ENCODE peak calls at places on chromosomes 4 and X, in four cellular contexts. One of them, this sample, is unnamed.

GRCh38 chr4:128287159-128287870 is at the start of gene PGRMC2:
- DNase-seq in IMR-90: peak
- DNase-seq in mesenchymal stem cell: peak
- DNase-seq in trophoblast cell: no peak
- DNase-seq in this sample: peak

GRCh38 chr4:24395937-24396336 is 188.4 kb downstream of the DHX15 start:
- DNase-seq in trophoblast cell: peak
- DNase-seq in mesenchymal stem cell: no peak
- DNase-seq in IMR-90: no peak
- DNase-seq in this sample: no peak

GRCh38 chrX:140514554-140514953 is 9.7 kb upstream of the SOX3 start:
- DNase-seq in trophoblast cell: no peak
- DNase-seq in mesenchymal stem cell: no peak
- DNase-seq in IMR-90: no peak
- DNase-seq in this sample: no peak

GRCh38 chr4:100366213-100366612 is 151.6 kb downstream of the EMCN start:
- DNase-seq in trophoblast cell: no peak
- DNase-seq in mesenchymal stem cell: peak
- DNase-seq in IMR-90: peak
- DNase-seq in this sample: peak

GRCh38 chr4:80171251-80171650 is 26.1 kb upstream of the PRDM8 start:
- DNase-seq in IMR-90: peak
- DNase-seq in mesenchymal stem cell: peak
- DNase-seq in trophoblast cell: no peak
- DNase-seq in this sample: peak

GRCh38 chr4:19748470-19748869 is 503.2 kb upstream of the SLIT2 start:
- DNase-seq in mesenchymal stem cell: peak
- DNase-seq in trophoblast cell: no peak
- DNase-seq in IMR-90: peak
- DNase-seq in this sample: no peak

GRCh38 chrX:68929332-68930150 is 100.7 kb downstream of the EFNB1 start:
- DNase-seq in trophoblast cell: peak
- DNase-seq in mesenchymal stem cell: peak
- DNase-seq in IMR-90: peak
- DNase-seq in this sample: peak

GRCh38 chr4:136927172-136927571 is 605.1 kb downstream of the PCDH18 start:
- DNase-seq in mesenchymal stem cell: no peak
- DNase-seq in IMR-90: peak
- DNase-seq in trophoblast cell: peak
- DNase-seq in this sample: peak

GRCh38 chr4:77465271-77465670 is 140.3 kb upstream of the CXCL13 start:
- DNase-seq in mesenchymal stem cell: peak
- DNase-seq in trophoblast cell: no peak
- DNase-seq in IMR-90: no peak
- DNase-seq in this sample: peak

GRCh38 chrX:23666282-23666681 is 1.0 kb upstream of the PRDX4 start:
- DNase-seq in trophoblast cell: no peak
- DNase-seq in mesenchymal stem cell: no peak
- DNase-seq in IMR-90: no peak
- DNase-seq in this sample: no peak

GRCh38 chr4:70583952-70584834 is 7.9 kb upstream of the AMBN start:
- DNase-seq in IMR-90: no peak
- DNase-seq in mesenchymal stem cell: no peak
- DNase-seq in trophoblast cell: no peak
- DNase-seq in this sample: no peak

GRCh38 chr4:20137176-20137575 is 114.5 kb upstream of the SLIT2 start:
- DNase-seq in trophoblast cell: no peak
- DNase-seq in IMR-90: peak
- DNase-seq in mesenchymal stem cell: peak
- DNase-seq in this sample: no peak

GRCh38 chrX:53374222-53374820 is 48.1 kb downstream of the SMC1A start:
- DNase-seq in IMR-90: peak
- DNase-seq in trophoblast cell: no peak
- DNase-seq in mesenchymal stem cell: no peak
- DNase-seq in this sample: peak

GRCh38 chrX:48520976-48521352 is 644 bp upstream of the EBP start:
- DNase-seq in IMR-90: no peak
- DNase-seq in trophoblast cell: no peak
- DNase-seq in mesenchymal stem cell: no peak
- DNase-seq in this sample: peak

GRCh38 chrX:129934952-129935351 is 29.0 kb downstream of the UTP14A start:
- DNase-seq in IMR-90: no peak
- DNase-seq in trophoblast cell: no peak
- DNase-seq in mesenchymal stem cell: no peak
- DNase-seq in this sample: no peak

GRCh38 chr4:40280586-40280985 is 54.5 kb upstream of the CHRNA9 start:
- DNase-seq in trophoblast cell: no peak
- DNase-seq in IMR-90: no peak
- DNase-seq in mesenchymal stem cell: no peak
- DNase-seq in this sample: no peak

GRCh38 chrX:20665441-20665840 is 398.7 kb upstream of the RPS6KA3 start:
- DNase-seq in trophoblast cell: no peak
- DNase-seq in IMR-90: no peak
- DNase-seq in mesenchymal stem cell: no peak
- DNase-seq in this sample: peak

GRCh38 chr4:112633477-112634235 is 3.1 kb downstream of the ZGRF1 start:
- DNase-seq in IMR-90: peak
- DNase-seq in mesenchymal stem cell: peak
- DNase-seq in trophoblast cell: no peak
- DNase-seq in this sample: peak

GRCh38 chrX:77918568-77918967 is 8.1 kb downstream of the ATP7A start:
- DNase-seq in mesenchymal stem cell: no peak
- DNase-seq in IMR-90: peak
- DNase-seq in trophoblast cell: no peak
- DNase-seq in this sample: no peak

GRCh38 chr4:169663894-169664293 is 43.5 kb downstream of the CLCN3 start:
- DNase-seq in IMR-90: peak
- DNase-seq in mesenchymal stem cell: no peak
- DNase-seq in trophoblast cell: no peak
- DNase-seq in this sample: no peak

GRCh38 chr4:86608757-86609375 is 14.8 kb downstream of the PTPN13 start:
- DNase-seq in mesenchymal stem cell: no peak
- DNase-seq in trophoblast cell: no peak
- DNase-seq in IMR-90: peak
- DNase-seq in this sample: no peak

GRCh38 chr4:123889376-123889945 is 492.9 kb downstream of the SPRY1 start:
- DNase-seq in trophoblast cell: no peak
- DNase-seq in IMR-90: no peak
- DNase-seq in mesenchymal stem cell: no peak
- DNase-seq in this sample: no peak

GRCh38 chrX:39582091-39582490 is 515.7 kb downstream of the BCOR start:
- DNase-seq in mesenchymal stem cell: no peak
- DNase-seq in trophoblast cell: no peak
- DNase-seq in IMR-90: no peak
- DNase-seq in this sample: no peak

GRCh38 chrX:150873616-150874015 is 24.9 kb downstream of the CD99L2 start:
- DNase-seq in trophoblast cell: no peak
- DNase-seq in mesenchymal stem cell: no peak
- DNase-seq in IMR-90: peak
- DNase-seq in this sample: peak

GRCh38 chr4:184747034-184747830 is 13.3 kb upstream of the CENPU start:
- DNase-seq in mesenchymal stem cell: no peak
- DNase-seq in IMR-90: no peak
- DNase-seq in trophoblast cell: peak
- DNase-seq in this sample: peak

GRCh38 chr4:151484396-151485102 is 75.6 kb downstream of the FHIP1A start:
- DNase-seq in mesenchymal stem cell: peak
- DNase-seq in trophoblast cell: no peak
- DNase-seq in IMR-90: peak
- DNase-seq in this sample: peak

GRCh38 chr4:125689839-125690238 is 375.1 kb downstream of the FAT4 start:
- DNase-seq in IMR-90: no peak
- DNase-seq in mesenchymal stem cell: no peak
- DNase-seq in trophoblast cell: no peak
- DNase-seq in this sample: no peak

GRCh38 chrX:40061871-40062524 is 35.8 kb downstream of the BCOR start:
- DNase-seq in IMR-90: no peak
- DNase-seq in mesenchymal stem cell: no peak
- DNase-seq in trophoblast cell: no peak
- DNase-seq in this sample: no peak

GRCh38 chr4:130131536-130131935 is 1035.6 kb downstream of the C4orf33 start:
- DNase-seq in IMR-90: no peak
- DNase-seq in mesenchymal stem cell: no peak
- DNase-seq in trophoblast cell: no peak
- DNase-seq in this sample: no peak

GRCh38 chr4:114562176-114562904 is 36.3 kb upstream of the UGT8 start:
- DNase-seq in IMR-90: no peak
- DNase-seq in mesenchymal stem cell: no peak
- DNase-seq in trophoblast cell: no peak
- DNase-seq in this sample: peak

GRCh38 chrX:13376857-13377441 is 57.1 kb upstream of the ATXN3L start:
- DNase-seq in IMR-90: peak
- DNase-seq in trophoblast cell: peak
- DNase-seq in mesenchymal stem cell: peak
- DNase-seq in this sample: no peak

GRCh38 chrX:9352683-9353430 is 112.0 kb upstream of the TBL1X start:
- DNase-seq in IMR-90: peak
- DNase-seq in mesenchymal stem cell: peak
- DNase-seq in trophoblast cell: peak
- DNase-seq in this sample: no peak

GRCh38 chr4:52925531-52925968 is 63.4 kb downstream of the RASL11B start:
- DNase-seq in mesenchymal stem cell: peak
- DNase-seq in trophoblast cell: no peak
- DNase-seq in IMR-90: no peak
- DNase-seq in this sample: peak

GRCh38 chr4:39451423-39452023 is 7.2 kb downstream of the RPL9 start:
- DNase-seq in IMR-90: no peak
- DNase-seq in mesenchymal stem cell: no peak
- DNase-seq in trophoblast cell: no peak
- DNase-seq in this sample: no peak

GRCh38 chr4:7861440-7861881 is 78.2 kb downstream of the AFAP1 start:
- DNase-seq in trophoblast cell: peak
- DNase-seq in mesenchymal stem cell: peak
- DNase-seq in IMR-90: peak
- DNase-seq in this sample: peak

GRCh38 chr4:7864685-7865084 is 75.0 kb downstream of the AFAP1 start:
- DNase-seq in mesenchymal stem cell: no peak
- DNase-seq in trophoblast cell: no peak
- DNase-seq in IMR-90: no peak
- DNase-seq in this sample: no peak

GRCh38 chr4:7860600-7861158 is 79.0 kb downstream of the AFAP1 start:
- DNase-seq in trophoblast cell: no peak
- DNase-seq in mesenchymal stem cell: no peak
- DNase-seq in IMR-90: no peak
- DNase-seq in this sample: no peak

GRCh38 chr4:7863911-7864681 is 75.6 kb downstream of the AFAP1 start:
- DNase-seq in mesenchymal stem cell: no peak
- DNase-seq in trophoblast cell: no peak
- DNase-seq in IMR-90: peak
- DNase-seq in this sample: no peak

GRCh38 chr4:7862561-7863200 is 77.0 kb downstream of the AFAP1 start:
- DNase-seq in IMR-90: no peak
- DNase-seq in trophoblast cell: no peak
- DNase-seq in mesenchymal stem cell: no peak
- DNase-seq in this sample: no peak
- H3K4ac ChIP-seq in IMR-90: peak
- H3K4ac ChIP-seq in trophoblast cell: no peak
- H3K4ac ChIP-seq in mesenchymal stem cell: no peak
- H3K4ac ChIP-seq in this sample: no peak

GRCh38 chr4:74148205-74148604 is 9.7 kb upstream of the MTHFD2L start:
- DNase-seq in trophoblast cell: no peak
- DNase-seq in IMR-90: no peak
- DNase-seq in mesenchymal stem cell: no peak
- DNase-seq in this sample: no peak

DNA sequence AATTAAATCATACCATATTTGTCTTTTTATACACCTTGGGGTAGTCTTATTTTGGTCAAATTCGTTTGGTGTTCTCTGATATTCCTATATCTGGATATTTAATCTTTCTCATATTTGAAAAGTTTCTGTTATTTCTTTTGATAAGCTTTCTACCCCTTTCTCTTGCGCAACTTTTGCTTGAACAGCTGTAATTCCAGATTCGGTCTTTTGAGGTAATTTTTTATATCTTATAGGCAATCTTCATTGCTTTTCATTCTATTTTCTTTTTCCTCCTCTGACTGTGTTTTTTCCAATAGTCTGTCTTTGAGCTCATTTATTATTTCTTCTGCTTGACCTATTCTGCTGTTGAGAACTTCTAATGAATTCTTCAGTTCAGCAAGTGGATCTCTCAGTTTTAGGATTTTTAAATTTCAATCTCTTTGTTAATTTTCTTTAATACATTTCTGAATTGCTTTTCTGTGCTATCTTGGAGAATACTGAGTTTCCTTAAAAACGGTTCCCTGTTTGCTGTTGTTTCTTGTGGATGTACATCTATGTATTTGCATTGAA is 11.3 kb upstream of the MTHFD2L start:
- DNase-seq in IMR-90: no peak
- DNase-seq in mesenchymal stem cell: no peak
- DNase-seq in trophoblast cell: no peak
- DNase-seq in this sample: no peak
- H2BK5ac ChIP-seq in IMR-90: no peak
- H2BK5ac ChIP-seq in mesenchymal stem cell: no peak
- H2BK5ac ChIP-seq in trophoblast cell: no peak
- H2BK5ac ChIP-seq in this sample: no peak

GRCh38 chr4:90060039-90060438 is 67.2 kb upstream of the CCSER1 start:
- DNase-seq in IMR-90: no peak
- DNase-seq in mesenchymal stem cell: no peak
- DNase-seq in trophoblast cell: no peak
- DNase-seq in this sample: peak
- H3K4ac ChIP-seq in IMR-90: no peak
- H3K4ac ChIP-seq in mesenchymal stem cell: no peak
- H3K4ac ChIP-seq in trophoblast cell: no peak
- H3K4ac ChIP-seq in this sample: no peak

DNA sequence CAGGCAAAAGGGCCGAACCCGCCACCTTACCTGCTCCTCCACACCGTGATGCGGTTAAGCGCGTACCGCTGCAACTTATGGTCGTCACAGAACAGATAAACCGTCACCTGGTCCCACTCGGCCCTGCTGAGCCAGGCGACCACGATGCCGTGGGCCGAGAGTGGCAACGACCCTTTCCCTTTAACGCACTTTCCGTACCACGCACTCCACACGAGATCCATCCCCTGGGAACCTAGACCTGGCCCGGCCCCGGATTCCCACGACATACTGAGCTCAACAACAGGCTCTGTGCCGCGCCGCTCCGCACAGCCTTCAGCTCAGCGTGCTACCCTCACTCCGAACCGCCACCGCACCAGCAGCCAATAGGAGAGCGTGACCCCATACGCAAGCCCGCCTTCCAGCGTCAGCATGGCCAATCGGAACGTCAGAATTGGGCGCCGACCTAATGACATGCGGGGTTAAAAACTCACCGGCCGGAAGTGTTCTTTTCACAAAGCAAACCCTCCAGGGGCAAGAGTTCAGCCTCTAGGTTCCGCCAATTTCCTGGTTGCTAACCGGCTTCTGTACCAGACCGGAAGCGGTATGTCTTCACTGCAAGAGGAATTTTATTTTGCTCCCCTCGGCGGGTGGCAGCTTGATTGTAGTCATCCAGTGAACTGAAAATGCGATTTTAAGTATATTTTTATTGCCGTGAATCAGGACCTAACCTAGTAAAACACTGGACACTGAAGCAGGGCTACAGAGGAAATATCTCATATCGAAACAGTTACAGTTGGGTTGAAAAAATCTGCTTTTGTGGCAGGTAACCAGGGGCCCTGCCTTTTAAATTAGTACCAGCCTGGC is at the start of gene LAS1L:
- DNase-seq in IMR-90: peak
- DNase-seq in mesenchymal stem cell: peak
- DNase-seq in trophoblast cell: peak
- DNase-seq in this sample: peak
- H2BK5ac ChIP-seq in IMR-90: peak
- H2BK5ac ChIP-seq in mesenchymal stem cell: no peak
- H2BK5ac ChIP-seq in trophoblast cell: no peak
- H2BK5ac ChIP-seq in this sample: no peak

This sample was measured in mesendoderm.